ENCODE peak calls at places on chromosomes 6 and 20, in six cellular contexts. Z is brain microvascular endothelial cell, M is small intestine, G is uterus, U is upper lobe of right lung, P is A549. N is an unnamed sample.

GRCh38 chr6:35737413-35738211 is 780 bp downstream of the ARMC12 start:
- DNase-seq in Z (peak), M (peak), G (no peak), U (no peak), P (peak), N (no peak)

GRCh38 chr20:39269031-39269461 is 306.9 kb downstream of the DHX35 start:
- DNase-seq in Z (peak), M (peak), G (peak), U (peak), P (peak), N (peak)

GRCh38 chr20:58850693-58851174 is at the start of gene GNAS-AS1:
- DNase-seq in Z (peak), M (peak), G (peak), U (peak), P (no peak), N (peak)

GRCh38 chr6:126716012-126716411 is 376.1 kb downstream of the CENPW start:
- DNase-seq in Z (no peak), M (no peak), G (no peak), U (no peak), P (no peak), N (no peak)

GRCh38 chr6:52574709-52575489 is 2.0 kb downstream of the TRAM2 start:
- DNase-seq in Z (peak), M (peak), G (peak), U (no peak), P (no peak), N (peak)

GRCh38 chr6:119479860-119480655 is 130.5 kb upstream of the MAN1A1 start:
- DNase-seq in Z (peak), M (no peak), G (no peak), U (no peak), P (no peak), N (no peak)

GRCh38 chr6:678515-678914 is 14.4 kb downstream of the EXOC2 start:
- DNase-seq in Z (no peak), M (no peak), G (no peak), U (no peak), P (no peak), N (no peak)

GRCh38 chr6:20319520-20320357 is 81.9 kb upstream of the E2F3 start:
- DNase-seq in Z (no peak), M (peak), G (no peak), U (peak), P (no peak), N (peak)

GRCh38 chr6:27422651-27423332 is 34.2 kb downstream of the ZNF391 start:
- DNase-seq in Z (no peak), M (no peak), G (no peak), U (no peak), P (no peak), N (no peak)

GRCh38 chr6:160431791-160432404 is 83.7 kb downstream of the SLC22A3 start:
- DNase-seq in Z (no peak), M (no peak), G (no peak), U (no peak), P (no peak), N (no peak)

GRCh38 chr6:161890133-161890833 is 616.4 kb upstream of the AGPAT4 start:
- DNase-seq in Z (no peak), M (no peak), G (no peak), U (no peak), P (no peak), N (no peak)

GRCh38 chr20:46573234-46573633 is 22.8 kb upstream of the OCSTAMP start:
- DNase-seq in Z (no peak), M (no peak), G (no peak), U (no peak), P (no peak), N (no peak)

GRCh38 chr20:45097485-45098095 is 3.3 kb downstream of the KCNS1 start:
- DNase-seq in Z (no peak), M (peak), G (no peak), U (peak), P (peak), N (no peak)

GRCh38 chr20:12961725-12962124 is 47.0 kb upstream of the SPTLC3 start:
- DNase-seq in Z (no peak), M (no peak), G (no peak), U (no peak), P (peak), N (no peak)

GRCh38 chr20:57650756-57651483 is 30.7 kb upstream of the ZBP1 start:
- DNase-seq in Z (no peak), M (no peak), G (no peak), U (peak), P (no peak), N (peak)

GRCh38 chr6:135291288-135292116 is 110.4 kb downstream of the MYB start:
- DNase-seq in Z (peak), M (no peak), G (no peak), U (no peak), P (peak), N (no peak)

GRCh38 chr6:28965706-28966105 is 39.4 kb downstream of the ZNF311 start:
- DNase-seq in Z (no peak), M (no peak), G (no peak), U (no peak), P (no peak), N (no peak)

GRCh38 chr6:149895702-149896310 is 2.1 kb downstream of the RAET1E start:
- DNase-seq in Z (peak), M (no peak), G (no peak), U (no peak), P (peak), N (peak)

GRCh38 chr20:44835661-44836221 is 25.4 kb upstream of the RIMS4 start:
- DNase-seq in Z (no peak), M (no peak), G (no peak), U (no peak), P (no peak), N (no peak)

DNA sequence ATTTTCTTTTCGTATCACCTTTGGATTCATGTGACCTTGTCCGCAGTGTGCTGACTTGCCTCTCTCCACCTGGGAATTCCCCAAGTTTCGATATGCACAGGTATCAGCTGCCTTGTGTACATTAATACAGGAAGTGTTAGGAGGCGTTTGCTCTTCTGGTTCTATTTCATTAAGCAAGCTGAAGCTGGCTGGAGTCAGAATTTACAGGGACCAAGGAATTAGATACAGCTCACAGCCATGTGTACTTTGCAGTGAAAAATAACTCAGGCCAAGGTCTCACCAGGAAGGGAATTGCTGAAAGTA is 14.1 kb upstream of the TIAM2 start:
- DNase-seq in Z (no peak), M (peak), G (no peak), U (no peak), P (no peak), N (no peak)
- H3K27ac ChIP-seq in Z (no peak), M (no peak), G (no peak), U (no peak), P (no peak), N (no peak)

DNA sequence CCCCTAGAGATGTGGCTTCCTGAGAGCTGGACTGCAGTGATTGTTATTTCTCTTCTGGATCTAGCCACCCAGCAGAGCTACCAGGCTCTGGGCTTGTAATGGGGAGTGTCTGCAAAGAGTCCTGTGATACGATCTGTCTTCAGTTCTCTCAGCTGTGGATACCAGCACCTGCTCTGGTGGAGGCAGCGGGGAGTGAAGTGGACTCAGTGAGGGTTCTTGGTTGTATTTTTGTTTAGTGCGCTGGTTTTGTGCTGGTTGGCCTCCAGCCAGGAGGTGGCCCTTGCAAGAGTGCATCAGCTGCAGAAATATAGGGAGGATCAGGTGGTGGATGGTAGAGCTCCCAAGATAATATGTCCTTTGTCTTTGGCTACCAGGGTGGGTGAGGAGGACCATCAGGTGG is 33.7 kb downstream of the PAX1 start:
- DNase-seq in Z (no peak), M (no peak), G (no peak), U (no peak), P (no peak), N (no peak)
- H3K4me3 ChIP-seq in Z (no peak), M (no peak), G (no peak), U (no peak), P (no peak), N (no peak)

DNA sequence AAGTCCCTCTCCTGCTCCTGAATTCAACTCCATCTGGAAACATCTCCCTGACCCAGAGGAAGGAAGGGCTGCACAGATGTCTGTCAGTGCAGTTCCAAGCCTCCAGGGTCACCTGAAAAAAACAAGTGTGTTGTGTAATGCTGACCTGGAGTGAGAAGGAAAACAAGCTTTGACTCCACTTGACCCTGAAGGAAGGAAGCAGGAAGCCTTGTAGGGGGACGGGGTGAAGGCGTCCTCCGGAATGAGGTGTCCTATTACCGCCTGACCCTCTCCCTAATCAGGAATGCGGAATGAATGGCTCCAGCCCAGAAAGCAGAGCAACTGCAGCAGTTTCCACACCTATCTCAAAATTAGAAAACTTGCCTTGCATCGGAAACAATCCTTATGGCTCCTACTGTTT is 13.9 kb upstream of the ADGRF5 start:
- DNase-seq in Z (no peak), M (no peak), G (no peak), U (no peak), P (no peak), N (no peak)
- H3K27ac ChIP-seq in Z (no peak), M (no peak), G (no peak), U (peak), P (no peak), N (peak)

GRCh38 chr6:36834576-36835293 is 4.5 kb downstream of the CPNE5 start:
- DNase-seq in Z (no peak), M (no peak), G (no peak), U (no peak), P (no peak), N (no peak)
- H3K4me3 ChIP-seq in Z (no peak), M (no peak), G (no peak), U (no peak), P (no peak), N (no peak)

N was measured in kidney.